ENCODE peak calls at places on chromosomes 6 and 20, in five cellular contexts. W, I, H, P and F are unnamed samples.

GRCh38 chr6:72639920-72640621 is 18.2 kb downstream of the KCNQ5 start:
- DNase-seq in W (no peak), I (no peak), H (no peak), P (no peak), F (no peak)

GRCh38 chr6:153084393-153084792 is 46.7 kb downstream of the RGS17 start:
- DNase-seq in W (no peak), I (no peak), H (no peak), P (no peak), F (no peak)

GRCh38 chr20:46635514-46636091 is 15.7 kb downstream of the SLC13A3 start:
- DNase-seq in W (no peak), I (no peak), H (no peak), P (no peak), F (no peak)

GRCh38 chr6:31815025-31815838 is at the start of the genes HSPA1A and HSPA1L:
- DNase-seq in W (peak), I (peak), H (peak), P (peak), F (peak)

GRCh38 chr6:149176971-149177667 is 140.4 kb upstream of the TAB2 start:
- DNase-seq in W (no peak), I (no peak), H (no peak), P (peak), F (no peak)

GRCh38 chr6:35154262-35154661 is 13.1 kb upstream of the TCP11 start:
- DNase-seq in W (no peak), I (no peak), H (no peak), P (no peak), F (no peak)

GRCh38 chr6:97053643-97054411 is 129.3 kb downstream of the KLHL32 start:
- DNase-seq in W (no peak), I (no peak), H (no peak), P (no peak), F (no peak)

GRCh38 chr6:105137388-105137787 is 42.4 kb downstream of the POPDC3 start:
- DNase-seq in W (no peak), I (no peak), H (peak), P (no peak), F (no peak)

GRCh38 chr20:34861386-34862084 is 11.1 kb downstream of the GGT7 start:
- DNase-seq in W (no peak), I (no peak), H (peak), P (peak), F (no peak)

GRCh38 chr6:5135783-5136376 is 50.7 kb downstream of the PPP1R3G start:
- DNase-seq in W (no peak), I (no peak), H (no peak), P (no peak), F (peak)

GRCh38 chr20:20237093-20237959 is 130.6 kb upstream of the INSM1 start:
- DNase-seq in W (peak), I (no peak), H (no peak), P (peak), F (no peak)

GRCh38 chr6:132228894-132229293 is 172.4 kb downstream of the MOXD1 start:
- DNase-seq in W (no peak), I (no peak), H (no peak), P (no peak), F (no peak)

GRCh38 chr6:156846845-156847599 is 69.8 kb downstream of the ARID1B start:
- DNase-seq in W (no peak), I (no peak), H (no peak), P (no peak), F (no peak)

GRCh38 chr6:156849806-156850205 is 72.6 kb downstream of the ARID1B start:
- DNase-seq in W (no peak), I (no peak), H (no peak), P (no peak), F (no peak)

GRCh38 chr6:156850356-156850755 is 73.2 kb downstream of the ARID1B start:
- DNase-seq in W (no peak), I (no peak), H (no peak), P (no peak), F (no peak)

GRCh38 chr6:156848123-156848522 is 70.9 kb downstream of the ARID1B start:
- DNase-seq in W (no peak), I (no peak), H (no peak), P (no peak), F (no peak)

DNA sequence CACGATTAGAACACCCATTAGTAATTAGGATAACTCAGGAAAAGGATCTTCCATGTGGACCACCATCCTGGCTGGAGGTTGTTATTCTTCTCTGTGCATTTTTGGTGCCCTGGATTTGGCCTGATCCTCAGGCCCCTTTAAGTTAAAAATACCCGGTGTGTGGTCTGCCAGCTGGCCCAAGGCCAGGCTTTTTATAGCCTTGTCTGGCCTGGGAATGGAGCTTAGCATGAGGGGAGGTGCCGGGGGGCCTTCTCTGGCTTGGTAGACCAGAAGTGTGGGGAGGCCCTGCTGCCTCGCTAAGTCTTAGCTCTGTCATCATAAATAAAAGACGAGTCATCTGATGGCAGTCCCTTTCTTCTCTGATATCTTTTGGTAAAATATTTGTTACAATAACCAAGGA is 71.4 kb downstream of the ARID1B start:
- DNase-seq in W (no peak), I (no peak), H (peak), P (no peak), F (no peak)
- H3K27ac ChIP-seq in W (no peak), I (no peak), H (peak), P (no peak), F (no peak)

GRCh38 chr6:33072508-33073100 is 845 bp downstream of the HLA-DPA1 start:
- DNase-seq in W (no peak), I (no peak), H (no peak), P (no peak), F (no peak)

GRCh38 chr6:33075568-33076405 is at the start of gene HLA-DPB1:
- DNase-seq in W (peak), I (peak), H (no peak), P (no peak), F (no peak)

GRCh38 chr6:33075208-33075567 is 602 bp upstream of the HLA-DPB1 start:
- DNase-seq in W (no peak), I (no peak), H (no peak), P (no peak), F (no peak)

GRCh38 chr6:33071579-33071978 is 1.9 kb downstream of the HLA-DPA1 start:
- DNase-seq in W (no peak), I (no peak), H (no peak), P (no peak), F (no peak)

DNA sequence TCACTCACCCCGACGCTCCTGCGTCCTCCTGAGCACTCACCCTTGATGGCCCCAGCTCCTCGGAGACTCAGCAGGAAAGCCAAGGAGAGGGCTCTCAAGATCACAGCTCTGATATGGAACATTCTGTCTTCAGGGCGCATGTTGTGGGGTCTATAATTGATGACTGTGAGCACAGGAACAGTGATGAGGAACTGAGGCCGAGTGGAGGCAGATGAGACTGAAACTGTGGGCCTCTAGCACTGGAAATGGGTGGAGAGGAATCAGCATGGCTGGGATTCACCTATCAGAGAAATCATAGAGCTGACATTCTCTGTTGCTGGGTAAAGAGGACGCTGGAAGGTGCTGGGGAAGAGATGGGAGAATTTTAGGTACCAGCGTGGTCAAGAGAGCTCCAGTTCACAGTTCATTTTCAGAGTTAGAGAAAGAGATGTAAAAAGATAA is at the start of gene HLA-DPA1:
- DNase-seq in W (peak), I (peak), H (no peak), P (peak), F (peak)
- H3K27ac ChIP-seq in W (peak), I (peak), H (no peak), P (peak), F (peak)

GRCh38 chr20:62970307-62971210 is 18.1 kb downstream of the SLC17A9 start:
- DNase-seq in W (no peak), I (no peak), H (no peak), P (no peak), F (no peak)

GRCh38 chr20:62969939-62970306 is 17.4 kb downstream of the SLC17A9 start:
- DNase-seq in W (no peak), I (no peak), H (no peak), P (no peak), F (no peak)

GRCh38 chr20:62973033-62973745 is 20.7 kb downstream of the SLC17A9 start:
- DNase-seq in W (no peak), I (no peak), H (no peak), P (no peak), F (no peak)

GRCh38 chr20:62971211-62971949 is 18.9 kb downstream of the SLC17A9 start:
- DNase-seq in W (no peak), I (no peak), H (no peak), P (no peak), F (no peak)

DNA sequence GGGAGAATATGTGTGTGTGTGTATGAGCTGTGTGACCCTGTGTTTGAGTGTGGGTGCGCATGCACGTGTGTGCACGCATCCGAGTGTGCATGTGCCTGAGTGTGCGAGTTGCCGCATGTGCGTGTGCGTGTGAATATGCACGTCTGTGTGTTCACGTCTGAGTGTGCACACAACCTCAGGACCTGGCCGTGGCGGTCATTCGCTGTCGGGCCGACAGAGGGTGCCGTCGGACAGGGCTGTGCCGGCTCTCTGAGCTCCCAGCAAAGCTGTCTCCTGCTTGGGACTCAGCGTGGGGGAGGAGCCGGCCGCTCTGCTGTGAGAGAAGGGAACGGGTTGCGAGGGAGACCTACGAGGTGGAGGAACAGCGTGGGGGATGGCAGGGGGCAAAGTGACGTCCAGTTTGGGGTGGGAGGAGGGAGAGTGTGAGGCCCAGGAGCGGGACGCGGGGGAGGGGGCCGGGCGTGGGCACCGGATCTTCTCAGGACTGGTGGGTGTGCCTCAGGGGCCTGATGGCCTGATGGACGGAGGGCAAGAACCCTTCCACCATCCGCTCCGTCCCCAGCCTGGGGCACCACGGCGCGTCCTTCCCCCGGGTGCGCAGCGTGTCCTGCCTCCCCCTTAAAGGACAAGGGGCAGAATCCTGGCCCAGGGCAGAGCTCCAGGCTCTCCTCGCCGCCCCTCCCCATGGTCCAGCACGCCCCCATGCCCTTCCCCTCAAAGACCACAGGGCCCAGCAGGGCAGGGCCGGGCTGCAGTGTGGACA is 19.9 kb downstream of the SLC17A9 start:
- DNase-seq in W (peak), I (peak), H (peak), P (peak), F (peak)
- H3K27ac ChIP-seq in W (no peak), I (no peak), H (no peak), P (no peak), F (no peak)

DNA sequence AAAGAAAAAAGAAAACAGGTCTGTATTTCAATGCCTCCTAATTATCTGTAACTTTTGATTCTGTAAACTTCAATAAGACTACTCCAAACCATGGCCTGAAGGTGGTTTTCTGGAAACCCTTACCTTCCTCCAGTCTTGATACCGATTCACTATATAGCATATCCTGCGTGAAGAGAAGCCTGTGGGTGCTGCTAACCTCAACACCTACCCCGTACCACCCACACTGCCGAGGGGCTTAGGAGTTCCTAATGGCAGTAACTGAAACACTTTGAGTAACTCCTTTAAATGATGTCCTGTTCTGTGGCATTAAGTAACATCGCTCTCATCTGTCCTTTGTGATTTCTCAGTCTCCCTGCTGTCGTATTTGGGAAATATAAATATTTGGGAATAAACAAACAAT is 104.5 kb upstream of the CARMIL1 start:
- DNase-seq in W (no peak), I (no peak), H (no peak), P (no peak), F (no peak)
- H3K27ac ChIP-seq in W (no peak), I (peak), H (no peak), P (no peak), F (no peak)

GRCh38 chr20:38789503-38790209 is 15.8 kb upstream of the PPP1R16B start:
- DNase-seq in W (no peak), I (no peak), H (no peak), P (no peak), F (no peak)
- H3K27ac ChIP-seq in W (no peak), I (no peak), H (no peak), P (no peak), F (no peak)

GRCh38 chr6:53694800-53695394 is 29.3 kb upstream of the KLHL31 start:
- DNase-seq in W (no peak), I (no peak), H (no peak), P (no peak), F (no peak)
- H3K27ac ChIP-seq in W (no peak), I (no peak), H (no peak), P (no peak), F (no peak)

GRCh38 chr6:43773981-43774775 is 4.2 kb downstream of the VEGFA start:
- DNase-seq in W (no peak), I (no peak), H (no peak), P (no peak), F (no peak)
- H3K27ac ChIP-seq in W (peak), I (peak), H (peak), P (peak), F (peak)

GRCh38 chr20:53773792-53774371 is 180.2 kb upstream of the ZNF217 start:
- DNase-seq in W (no peak), I (no peak), H (no peak), P (no peak), F (no peak)
- H3K27ac ChIP-seq in W (no peak), I (no peak), H (peak), P (peak), F (peak)